ENCODE peak calls at places on chromosomes 11 and 22, in six cellular contexts. Q is sigmoid colon, R is stomach, I is upper lobe of left lung, Y is heart left ventricle, J is A549. T is an unnamed sample. For H3K4me1, the result is how much of the 10 kb centered on the place peaks cover.

GRCh38 chr22:19766506-19767426 is 6.2 kb downstream of the TBX1 start:
- DNase-seq in R (peak), J (no peak), I (peak), Q (no peak), Y (peak), T (peak)

GRCh38 chr11:64456509-64457320 is 97.8 kb downstream of the RPS6KA4 start:
- DNase-seq in J (no peak), I (no peak), Q (peak), Y (no peak), R (no peak), T (no peak)

GRCh38 chr11:73267921-73268540 is 4.1 kb upstream of the P2RY6 start:
- DNase-seq in R (peak), Q (peak), I (peak), J (no peak), Y (no peak), T (no peak)

GRCh38 chr11:76673164-76674142 is 2.9 kb upstream of the LRRC32 start:
- DNase-seq in J (no peak), R (no peak), Y (no peak), I (no peak), Q (no peak), T (no peak)

GRCh38 chr11:34238966-34239365 is 118.8 kb downstream of the ABTB2 start:
- DNase-seq in Y (no peak), Q (no peak), I (no peak), R (no peak), J (no peak), T (no peak)

GRCh38 chr22:45292675-45293402 is 8.1 kb downstream of the UPK3A start:
- DNase-seq in Y (no peak), Q (no peak), I (no peak), J (no peak), R (no peak), T (no peak)

GRCh38 chr11:12220305-12220704 is 109.9 kb downstream of the MICAL2 start:
- DNase-seq in Y (peak), R (peak), I (peak), Q (peak), J (no peak), T (peak)

GRCh38 chr11:119363081-119363861 is 16.8 kb upstream of the MFRP start:
- DNase-seq in I (peak), Y (peak), J (no peak), R (no peak), Q (no peak), T (no peak)

GRCh38 chr11:134691474-134691873 is 279.4 kb upstream of the B3GAT1 start:
- DNase-seq in I (no peak), Y (no peak), Q (no peak), R (no peak), J (no peak), T (no peak)

GRCh38 chr22:20247010-20247505 is 21.1 kb downstream of the RTN4R start:
- DNase-seq in I (peak), Q (no peak), Y (peak), R (no peak), J (no peak), T (no peak)

GRCh38 chr11:17734418-17734911 is at the start of gene KCNC1:
- DNase-seq in I (peak), R (no peak), J (peak), Q (peak), Y (peak), T (no peak)
- TF ChIP-seq CTCF in I (no peak), R (no peak), J (no peak), Q (no peak), Y (no peak), T (no peak)

GRCh38 chr22:21940521-21940920 is 12.1 kb downstream of the PPM1F start:
- DNase-seq in J (no peak), R (no peak), Q (no peak), Y (no peak), I (no peak), T (no peak)
- H3K4me1 ChIP-seq in J (under half), R (half or more), Q (half or more), Y (half or more), I (half or more), T (under half)

GRCh38 chr11:67412495-67413179 is 2.8 kb upstream of the CARNS1 start:
- DNase-seq in I (no peak), Q (no peak), Y (no peak), J (no peak), R (no peak), T (no peak)
- TF ChIP-seq POLR2A in I (no peak), Q (no peak), Y (no peak), J (no peak), R (no peak), T (no peak)

GRCh38 chr11:114026355-114026754 is 33.2 kb upstream of the ZBTB16 start:
- DNase-seq in R (no peak), I (no peak), J (no peak), Q (no peak), Y (no peak), T (no peak)
- TF ChIP-seq CTCF in R (no peak), I (no peak), J (no peak), Q (no peak), Y (no peak), T (no peak)

GRCh38 chr11:3123316-3123715 is 41.8 kb downstream of the OSBPL5 start:
- DNase-seq in Y (peak), R (no peak), Q (peak), J (no peak), I (peak), T (peak)
- H3K4me1 ChIP-seq in Y (under half), R (under half), Q (under half), J (under half), I (under half), T (under half)

GRCh38 chr22:48685767-48686166 is 1141.9 kb downstream of the BRD1 start:
- DNase-seq in R (no peak), Q (no peak), J (no peak), Y (no peak), I (peak), T (no peak)
- TF ChIP-seq POLR2A in R (no peak), Q (no peak), J (no peak), Y (no peak), I (no peak), T (no peak)

DNA sequence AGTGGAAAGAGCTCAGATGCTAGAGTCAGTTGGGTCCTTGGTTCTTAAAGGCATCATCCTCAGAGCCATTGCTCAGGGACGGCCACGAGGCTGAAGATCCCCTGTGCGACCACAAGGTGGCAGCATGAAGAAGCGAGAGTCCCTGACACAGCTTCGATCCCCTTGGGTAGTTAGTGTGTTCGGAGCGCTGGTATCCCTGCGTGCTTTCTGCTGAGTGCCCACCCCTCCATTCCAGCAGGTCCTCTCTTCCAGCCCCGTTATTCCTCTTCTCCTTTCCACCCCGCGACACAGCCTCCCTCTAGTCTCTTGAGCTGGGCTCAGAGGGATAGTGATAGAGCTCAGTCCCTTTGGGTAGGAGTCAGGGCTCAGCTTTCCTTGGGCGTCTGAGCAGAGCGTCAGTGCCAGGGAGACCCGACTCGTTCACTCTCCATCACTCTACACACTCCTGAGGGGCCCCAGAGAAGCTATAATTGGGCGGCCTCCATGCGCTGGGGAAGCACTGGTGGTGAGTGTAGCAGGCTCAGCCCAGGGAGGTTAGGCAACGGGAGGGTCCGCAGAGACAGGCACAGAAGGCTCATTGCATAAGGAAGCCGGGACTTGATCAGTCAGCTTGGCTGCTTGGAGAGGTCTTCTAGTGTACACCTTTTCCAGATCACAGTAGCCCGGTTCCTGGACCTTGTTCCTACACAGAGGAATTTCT is at the start of gene OR51D1:
- DNase-seq in J (peak), Q (peak), R (peak), Y (peak), I (no peak), T (peak)
- TF ChIP-seq CTCF in J (peak), Q (peak), R (peak), Y (peak), I (peak), T (peak)

GRCh38 chr22:41833369-41834004 is 582 bp downstream of the SREBF2 start:
- DNase-seq in Q (peak), J (no peak), Y (peak), I (peak), R (peak), T (peak)

GRCh38 chr22:41836551-41836950 is 3.6 kb downstream of the SREBF2 start:
- DNase-seq in R (no peak), Y (no peak), I (no peak), J (no peak), Q (no peak), T (no peak)

GRCh38 chr22:41832553-41833368 is at the start of gene SREBF2:
- DNase-seq in Q (peak), J (peak), I (peak), Y (peak), R (peak), T (peak)

GRCh38 chr22:41831828-41832552 is 915 bp upstream of the SREBF2 start:
- DNase-seq in I (no peak), J (no peak), Q (no peak), Y (no peak), R (no peak), T (no peak)

GRCh38 chr22:41834005-41834975 is 1.4 kb downstream of the SREBF2 start:
- DNase-seq in J (no peak), I (no peak), Q (no peak), Y (no peak), R (no peak), T (no peak)
- H3K4me1 ChIP-seq in J (under half), I (under half), Q (under half), Y (under half), R (half or more), T (under half)

DNA sequence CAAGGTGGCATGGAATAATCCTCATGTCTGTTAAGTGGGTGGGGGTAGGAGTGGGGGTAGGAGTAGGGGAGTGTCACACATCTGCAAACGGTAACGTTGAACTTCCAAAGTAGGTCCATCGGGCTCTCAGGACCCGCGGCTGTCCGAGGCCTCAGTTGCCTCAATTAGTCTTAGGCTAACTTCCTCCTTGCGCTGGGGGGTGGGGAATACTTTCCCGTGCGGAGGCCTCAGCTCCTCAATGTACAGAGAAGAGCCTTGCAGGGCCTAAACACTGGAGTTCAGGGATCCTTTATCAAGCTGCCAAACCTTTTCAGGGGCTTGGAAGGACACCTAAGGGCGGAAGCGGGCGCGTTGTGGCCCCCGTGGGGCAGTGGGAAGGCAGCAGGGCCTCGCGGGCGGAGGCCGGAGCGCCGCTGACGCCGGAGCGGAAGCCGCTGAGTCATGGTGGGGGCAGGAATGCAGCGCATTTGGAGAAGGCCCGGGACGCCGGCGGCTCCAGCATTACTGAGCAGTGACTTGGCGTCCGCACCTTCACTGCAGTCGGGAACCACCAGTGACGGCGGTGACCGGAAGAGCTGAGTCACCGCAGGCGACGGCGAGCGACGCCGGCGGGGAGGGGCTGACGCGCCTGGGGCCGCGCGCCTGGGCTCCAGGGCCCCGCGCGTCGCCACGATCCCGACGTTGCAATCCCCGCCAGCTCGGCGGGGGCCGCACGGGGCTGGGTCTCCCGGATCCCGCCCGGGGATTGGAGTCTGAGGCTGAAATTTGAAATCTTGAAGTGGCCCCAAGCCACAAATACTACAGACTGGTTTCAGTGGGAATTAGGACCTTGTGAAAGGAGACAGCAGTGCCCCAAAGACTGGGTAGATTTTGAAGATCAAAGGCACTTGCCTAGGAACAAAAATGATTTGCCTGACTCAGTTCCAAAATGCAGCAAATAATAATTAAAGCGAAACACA is 20.2 kb upstream of the IPO7 start:
- DNase-seq in J (peak), R (peak), I (peak), Q (peak), Y (peak), T (peak)
- TF ChIP-seq POLR2A in J (peak), R (peak), I (peak), Q (no peak), Y (no peak), T (peak)